ENCODE peak calls at places on chromosomes 12 and 14, in four cellular contexts. One of them, this sample, is unnamed.

GRCh38 chr12:81378601-81379000 is 300.7 kb downstream of the ACSS3 start:
- DNase-seq in fibroblast of lung: no peak
- DNase-seq in brain microvascular endothelial cell: no peak
- DNase-seq in left ventricle myocardium inferior: no peak
- DNase-seq in this sample: no peak

GRCh38 chr14:52095793-52096192 is 26.9 kb upstream of the NID2 start:
- DNase-seq in left ventricle myocardium inferior: no peak
- DNase-seq in brain microvascular endothelial cell: no peak
- DNase-seq in fibroblast of lung: no peak
- DNase-seq in this sample: no peak

GRCh38 chr14:29528889-29529288 is 398.8 kb downstream of the PRKD1 start:
- DNase-seq in fibroblast of lung: no peak
- DNase-seq in brain microvascular endothelial cell: no peak
- DNase-seq in left ventricle myocardium inferior: no peak
- DNase-seq in this sample: no peak

GRCh38 chr12:95337176-95337575 is 119.6 kb downstream of the VEZT start:
- DNase-seq in brain microvascular endothelial cell: no peak
- DNase-seq in left ventricle myocardium inferior: no peak
- DNase-seq in fibroblast of lung: peak; percentile 35
- DNase-seq in this sample: peak; percentile 90

GRCh38 chr14:22871200-22871961 is at the start of gene LRP10:
- DNase-seq in brain microvascular endothelial cell: peak; percentile 82
- DNase-seq in fibroblast of lung: peak; percentile 88
- DNase-seq in left ventricle myocardium inferior: peak; percentile 92
- DNase-seq in this sample: no peak

GRCh38 chr12:115023279-115023678 is 339.3 kb upstream of the TBX3 start:
- DNase-seq in left ventricle myocardium inferior: peak; percentile 49
- DNase-seq in brain microvascular endothelial cell: no peak
- DNase-seq in fibroblast of lung: peak; percentile 77
- DNase-seq in this sample: peak; percentile 53

GRCh38 chr12:108394196-108394595 is 55.1 kb upstream of the CMKLR1 start:
- DNase-seq in left ventricle myocardium inferior: peak; percentile 58
- DNase-seq in fibroblast of lung: peak; percentile 13
- DNase-seq in brain microvascular endothelial cell: no peak
- DNase-seq in this sample: no peak

GRCh38 chr12:69655616-69656336 is 43.3 kb downstream of the BEST3 start:
- DNase-seq in left ventricle myocardium inferior: no peak
- DNase-seq in brain microvascular endothelial cell: peak; percentile 90
- DNase-seq in fibroblast of lung: peak; percentile 77
- DNase-seq in this sample: peak; percentile 36

GRCh38 chr12:99600388-99600787 is 47.2 kb upstream of the GARIN6 start:
- DNase-seq in left ventricle myocardium inferior: no peak
- DNase-seq in fibroblast of lung: no peak
- DNase-seq in brain microvascular endothelial cell: no peak
- DNase-seq in this sample: no peak

GRCh38 chr14:100158566-100159106 is 809 bp downstream of the DEGS2 start:
- DNase-seq in brain microvascular endothelial cell: no peak
- DNase-seq in left ventricle myocardium inferior: no peak
- DNase-seq in fibroblast of lung: no peak
- DNase-seq in this sample: no peak

GRCh38 chr14:49861581-49861922 is 9.0 kb upstream of the NEMF start:
- DNase-seq in fibroblast of lung: peak; percentile 94
- DNase-seq in brain microvascular endothelial cell: peak; percentile 69
- DNase-seq in left ventricle myocardium inferior: peak; percentile 48
- DNase-seq in this sample: peak; percentile 52

GRCh38 chr14:23058654-23059504 is 1.6 kb upstream of the CDH24 start:
- DNase-seq in fibroblast of lung: no peak
- DNase-seq in brain microvascular endothelial cell: no peak
- DNase-seq in left ventricle myocardium inferior: no peak
- DNase-seq in this sample: no peak

GRCh38 chr12:42910656-42911055 is 321.1 kb upstream of the PRICKLE1 start:
- DNase-seq in left ventricle myocardium inferior: no peak
- DNase-seq in brain microvascular endothelial cell: no peak
- DNase-seq in fibroblast of lung: no peak
- DNase-seq in this sample: no peak

GRCh38 chr12:87086118-87086891 is 830.1 kb upstream of the MGAT4C start:
- DNase-seq in left ventricle myocardium inferior: no peak
- DNase-seq in brain microvascular endothelial cell: peak; percentile 16
- DNase-seq in fibroblast of lung: peak; percentile 31
- DNase-seq in this sample: no peak

GRCh38 chr14:76772300-76773187 is 11.3 kb downstream of the VASH1 start:
- DNase-seq in left ventricle myocardium inferior: peak; percentile 60
- DNase-seq in brain microvascular endothelial cell: peak; percentile 64
- DNase-seq in fibroblast of lung: peak; percentile 44
- DNase-seq in this sample: no peak

GRCh38 chr12:66417217-66417616 is 114.9 kb downstream of the HELB start:
- DNase-seq in fibroblast of lung: no peak
- DNase-seq in brain microvascular endothelial cell: no peak
- DNase-seq in left ventricle myocardium inferior: no peak
- DNase-seq in this sample: no peak

GRCh38 chr14:56145965-56146364 is 27.8 kb downstream of the PELI2 start:
- DNase-seq in fibroblast of lung: peak; percentile 62
- DNase-seq in brain microvascular endothelial cell: peak; percentile 83
- DNase-seq in left ventricle myocardium inferior: no peak
- DNase-seq in this sample: no peak

GRCh38 chr14:37559386-37559785 is 35.7 kb downstream of the FOXA1 start:
- DNase-seq in fibroblast of lung: no peak
- DNase-seq in left ventricle myocardium inferior: no peak
- DNase-seq in brain microvascular endothelial cell: peak; percentile 49
- DNase-seq in this sample: no peak

GRCh38 chr14:57871487-57872080 is 5.7 kb upstream of the SLC35F4 start:
- DNase-seq in fibroblast of lung: peak; percentile 32
- DNase-seq in left ventricle myocardium inferior: no peak
- DNase-seq in brain microvascular endothelial cell: peak; percentile 34
- DNase-seq in this sample: peak; percentile 15

GRCh38 chr12:2769866-2770533 is 24.8 kb upstream of the FKBP4 start:
- DNase-seq in brain microvascular endothelial cell: no peak
- DNase-seq in fibroblast of lung: no peak
- DNase-seq in left ventricle myocardium inferior: no peak
- DNase-seq in this sample: no peak
- TF ChIP-seq CTCF in brain microvascular endothelial cell: no peak
- TF ChIP-seq CTCF in fibroblast of lung: no peak
- TF ChIP-seq CTCF in left ventricle myocardium inferior: no peak
- TF ChIP-seq CTCF in this sample: no peak

DNA sequence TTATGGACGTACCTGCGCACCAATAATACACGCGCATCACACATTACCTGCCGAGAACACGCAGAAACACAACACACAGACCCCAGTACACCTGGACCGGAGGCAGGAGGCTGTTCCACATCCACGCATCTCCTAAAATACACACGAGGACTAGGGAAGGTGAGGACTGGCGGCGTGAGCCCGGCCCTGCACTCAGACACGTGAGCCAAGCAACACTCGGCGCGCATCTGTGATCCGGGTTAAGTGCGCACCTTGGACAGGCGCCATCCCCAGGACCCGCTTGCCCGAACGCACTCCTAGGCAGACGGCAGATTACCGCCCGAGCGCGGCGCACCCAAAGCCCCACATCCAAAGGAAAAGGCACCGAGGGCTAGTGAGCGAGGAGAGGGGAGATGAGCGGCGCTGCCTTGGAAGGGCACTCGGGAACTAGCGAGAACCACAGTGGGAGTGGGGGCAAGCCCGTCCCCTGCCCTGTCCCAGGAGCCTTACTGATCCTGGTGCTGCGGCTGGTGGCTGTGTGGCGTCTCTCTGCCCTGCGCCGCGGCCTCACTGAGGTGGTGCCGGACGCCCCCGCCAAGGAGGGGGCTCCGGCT is 417 bp downstream of the GLS2 start:
- DNase-seq in fibroblast of lung: no peak
- DNase-seq in brain microvascular endothelial cell: no peak
- DNase-seq in left ventricle myocardium inferior: no peak
- DNase-seq in this sample: no peak
- H3K4me3 ChIP-seq in fibroblast of lung: peak overlapping the region; percentile 34
- H3K4me3 ChIP-seq in brain microvascular endothelial cell: peak overlapping the region; percentile 46
- H3K4me3 ChIP-seq in left ventricle myocardium inferior: peak overlapping the region; percentile 77
- H3K4me3 ChIP-seq in this sample: peak overlapping the region; percentile 48

DNA sequence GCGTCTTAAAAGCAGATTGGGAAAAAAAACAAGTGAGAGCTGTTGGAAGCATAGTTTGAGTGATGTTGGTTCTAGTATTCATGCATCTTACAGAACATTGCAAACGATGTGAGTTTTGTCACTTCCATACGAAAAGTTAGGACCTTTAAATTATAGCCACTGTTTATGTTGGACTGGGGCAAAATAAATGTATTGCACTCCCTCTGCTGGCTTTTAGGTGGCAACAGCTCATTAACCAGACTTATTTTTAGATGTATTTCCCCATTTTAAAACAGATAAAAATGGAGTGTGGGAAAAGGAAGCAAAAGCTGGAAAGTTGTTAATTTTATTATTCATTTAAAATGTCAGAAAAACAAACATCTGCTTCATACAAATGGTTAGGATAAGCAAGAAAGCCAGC is 111.9 kb downstream of the LGR5 start:
- DNase-seq in fibroblast of lung: peak; percentile 48
- DNase-seq in left ventricle myocardium inferior: no peak
- DNase-seq in brain microvascular endothelial cell: no peak
- DNase-seq in this sample: no peak
- TF ChIP-seq CTCF in fibroblast of lung: peak; percentile 48
- TF ChIP-seq CTCF in left ventricle myocardium inferior: no peak
- TF ChIP-seq CTCF in brain microvascular endothelial cell: peak; percentile 57
- TF ChIP-seq CTCF in this sample: peak; percentile 27

GRCh38 chr12:27782481-27782880 is 2.4 kb upstream of the MANSC4 start:
- DNase-seq in left ventricle myocardium inferior: no peak
- DNase-seq in fibroblast of lung: no peak
- DNase-seq in brain microvascular endothelial cell: no peak
- DNase-seq in this sample: no peak

GRCh38 chr12:27779837-27780611 is at the start of the genes KLHL42 and MANSC4:
- DNase-seq in fibroblast of lung: peak; percentile 75
- DNase-seq in left ventricle myocardium inferior: peak; percentile 76
- DNase-seq in brain microvascular endothelial cell: peak; percentile 40
- DNase-seq in this sample: no peak

GRCh38 chr12:27780612-27781408 is 774 bp upstream of the MANSC4 start:
- DNase-seq in brain microvascular endothelial cell: peak; percentile 27
- DNase-seq in left ventricle myocardium inferior: peak; percentile 14
- DNase-seq in fibroblast of lung: peak; percentile 68
- DNase-seq in this sample: no peak

GRCh38 chr12:27779416-27779815 is 617 bp upstream of the KLHL42 start:
- DNase-seq in fibroblast of lung: peak; percentile 30
- DNase-seq in brain microvascular endothelial cell: peak; percentile 4
- DNase-seq in left ventricle myocardium inferior: peak; percentile 15
- DNase-seq in this sample: no peak

GRCh38 chr12:27781680-27782079 is 1.6 kb upstream of the MANSC4 start:
- DNase-seq in brain microvascular endothelial cell: peak; percentile 3
- DNase-seq in left ventricle myocardium inferior: no peak
- DNase-seq in fibroblast of lung: peak; percentile 73
- DNase-seq in this sample: no peak
- H3K4me3 ChIP-seq in brain microvascular endothelial cell: peak overlapping the region; percentile 82
- H3K4me3 ChIP-seq in left ventricle myocardium inferior: peak overlapping the region; percentile 78
- H3K4me3 ChIP-seq in fibroblast of lung: no peak overlapping the region
- H3K4me3 ChIP-seq in this sample: peak overlapping the region; percentile 71

GRCh38 chr12:34625116-34625515 is 602.8 kb downstream of the ALG10 start:
- DNase-seq in fibroblast of lung: no peak
- DNase-seq in brain microvascular endothelial cell: peak; percentile 0
- DNase-seq in left ventricle myocardium inferior: no peak
- DNase-seq in this sample: no peak
- TF ChIP-seq CTCF in fibroblast of lung: no peak
- TF ChIP-seq CTCF in brain microvascular endothelial cell: no peak
- TF ChIP-seq CTCF in left ventricle myocardium inferior: peak; percentile 52
- TF ChIP-seq CTCF in this sample: no peak

DNA sequence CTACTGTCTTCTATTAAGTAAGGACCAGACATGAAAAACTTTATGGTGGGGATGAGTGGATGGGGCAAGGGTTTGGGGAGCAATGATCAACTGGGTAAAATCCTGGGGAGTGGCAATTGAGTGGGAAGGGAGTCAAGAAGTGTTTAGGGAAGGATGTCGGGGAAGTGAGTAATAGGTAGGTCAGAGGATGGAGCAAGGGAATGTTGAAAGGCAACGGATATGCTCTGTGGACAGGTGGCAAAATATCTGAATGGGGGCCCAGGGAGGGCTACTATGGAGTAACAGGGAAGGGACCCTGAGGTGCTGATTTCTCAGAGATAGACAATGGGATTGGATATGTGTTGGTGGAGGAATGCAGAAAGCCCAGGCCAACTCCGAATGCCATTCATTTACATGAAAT is 21.4 kb upstream of the FOS start:
- DNase-seq in left ventricle myocardium inferior: no peak
- DNase-seq in fibroblast of lung: no peak
- DNase-seq in brain microvascular endothelial cell: no peak
- DNase-seq in this sample: no peak
- H3K4me3 ChIP-seq in left ventricle myocardium inferior: no peak overlapping the region
- H3K4me3 ChIP-seq in fibroblast of lung: no peak overlapping the region
- H3K4me3 ChIP-seq in brain microvascular endothelial cell: no peak overlapping the region
- H3K4me3 ChIP-seq in this sample: no peak overlapping the region

This sample was measured in HFF-Myc.